ENCODE peak calls at places on chromosome 12, in ten cellular contexts. One of them, this sample, is unnamed.
A peak's percentile ranks its signal among the peaks of the same experiment; 100 is the strongest.

GRCh38 chr12:112762753-112763152 is 28.8 kb upstream of the RPH3A start:
- DNase-seq in Daoy: no peak
- DNase-seq in G401: no peak
- DNase-seq in GM04504: no peak
- DNase-seq in fibroblast of pulmonary artery: no peak
- DNase-seq in GM13977: no peak
- DNase-seq in NCI-H2171: peak; percentile 64
- DNase-seq in Calu3: no peak
- DNase-seq in nephron progenitor cell: no peak
- DNase-seq in stimulated activated naive B cell treated with anti-CD40 and anti-IgM and Interleukin-4, amounts not matched to agents 10 μg/mL and 1 μg/mL and 100 μg/mL, for 72 hours: no peak
- DNase-seq in this sample: no peak

GRCh38 chr12:80589091-80589490 is 118.3 kb upstream of the MYF6 start:
- DNase-seq in GM13977: no peak
- DNase-seq in Calu3: no peak
- DNase-seq in Daoy: no peak
- DNase-seq in nephron progenitor cell: no peak
- DNase-seq in fibroblast of pulmonary artery: no peak
- DNase-seq in NCI-H2171: no peak
- DNase-seq in stimulated activated naive B cell treated with anti-CD40 and anti-IgM and Interleukin-4, amounts not matched to agents 10 μg/mL and 1 μg/mL and 100 μg/mL, for 72 hours: no peak
- DNase-seq in G401: no peak
- DNase-seq in GM04504: no peak
- DNase-seq in this sample: no peak

GRCh38 chr12:3622021-3622731 is 130.7 kb downstream of the CRACR2A start:
- DNase-seq in Daoy: no peak
- DNase-seq in NCI-H2171: no peak
- DNase-seq in fibroblast of pulmonary artery: no peak
- DNase-seq in G401: no peak
- DNase-seq in GM13977: no peak
- DNase-seq in stimulated activated naive B cell treated with anti-CD40 and anti-IgM and Interleukin-4, amounts not matched to agents 10 μg/mL and 1 μg/mL and 100 μg/mL, for 72 hours: no peak
- DNase-seq in nephron progenitor cell: no peak
- DNase-seq in Calu3: no peak
- DNase-seq in GM04504: no peak
- DNase-seq in this sample: no peak

GRCh38 chr12:48414046-48414445 is 58.3 kb upstream of the ANP32D start:
- DNase-seq in GM04504: no peak
- DNase-seq in GM13977: no peak
- DNase-seq in Calu3: no peak
- DNase-seq in G401: peak; percentile 72
- DNase-seq in fibroblast of pulmonary artery: no peak
- DNase-seq in nephron progenitor cell: no peak
- DNase-seq in NCI-H2171: no peak
- DNase-seq in Daoy: no peak
- DNase-seq in stimulated activated naive B cell treated with anti-CD40 and anti-IgM and Interleukin-4, amounts not matched to agents 10 μg/mL and 1 μg/mL and 100 μg/mL, for 72 hours: no peak
- DNase-seq in this sample: no peak

GRCh38 chr12:132727091-132727794 is 16.6 kb downstream of the PGAM5 start:
- DNase-seq in nephron progenitor cell: no peak
- DNase-seq in fibroblast of pulmonary artery: no peak
- DNase-seq in Daoy: no peak
- DNase-seq in NCI-H2171: no peak
- DNase-seq in GM04504: no peak
- DNase-seq in Calu3: no peak
- DNase-seq in G401: no peak
- DNase-seq in stimulated activated naive B cell treated with anti-CD40 and anti-IgM and Interleukin-4, amounts not matched to agents 10 μg/mL and 1 μg/mL and 100 μg/mL, for 72 hours: no peak
- DNase-seq in GM13977: no peak
- DNase-seq in this sample: no peak

GRCh38 chr12:95322335-95322734 is 104.7 kb downstream of the VEZT start:
- DNase-seq in GM04504: peak; percentile 66
- DNase-seq in nephron progenitor cell: no peak
- DNase-seq in stimulated activated naive B cell treated with anti-CD40 and anti-IgM and Interleukin-4, amounts not matched to agents 10 μg/mL and 1 μg/mL and 100 μg/mL, for 72 hours: no peak
- DNase-seq in G401: no peak
- DNase-seq in GM13977: no peak
- DNase-seq in NCI-H2171: no peak
- DNase-seq in fibroblast of pulmonary artery: no peak
- DNase-seq in Daoy: peak; percentile 23
- DNase-seq in Calu3: no peak
- DNase-seq in this sample: no peak

GRCh38 chr12:100401660-100402059 is 44.8 kb downstream of the SLC17A8 start:
- DNase-seq in nephron progenitor cell: no peak
- DNase-seq in G401: no peak
- DNase-seq in fibroblast of pulmonary artery: peak; percentile 54
- DNase-seq in Daoy: peak; percentile 46
- DNase-seq in GM13977: no peak
- DNase-seq in GM04504: no peak
- DNase-seq in stimulated activated naive B cell treated with anti-CD40 and anti-IgM and Interleukin-4, amounts not matched to agents 10 μg/mL and 1 μg/mL and 100 μg/mL, for 72 hours: no peak
- DNase-seq in NCI-H2171: no peak
- DNase-seq in Calu3: peak; percentile 45
- DNase-seq in this sample: no peak

GRCh38 chr12:15350643-15351042 is 28.3 kb downstream of the PTPRO start:
- DNase-seq in stimulated activated naive B cell treated with anti-CD40 and anti-IgM and Interleukin-4, amounts not matched to agents 10 μg/mL and 1 μg/mL and 100 μg/mL, for 72 hours: no peak
- DNase-seq in Calu3: no peak
- DNase-seq in fibroblast of pulmonary artery: no peak
- DNase-seq in NCI-H2171: no peak
- DNase-seq in Daoy: no peak
- DNase-seq in GM13977: no peak
- DNase-seq in nephron progenitor cell: no peak
- DNase-seq in GM04504: no peak
- DNase-seq in G401: no peak
- DNase-seq in this sample: no peak

GRCh38 chr12:92595663-92596062 is 107.1 kb upstream of the PLEKHG7 start:
- DNase-seq in stimulated activated naive B cell treated with anti-CD40 and anti-IgM and Interleukin-4, amounts not matched to agents 10 μg/mL and 1 μg/mL and 100 μg/mL, for 72 hours: no peak
- DNase-seq in fibroblast of pulmonary artery: no peak
- DNase-seq in GM13977: no peak
- DNase-seq in Daoy: no peak
- DNase-seq in NCI-H2171: no peak
- DNase-seq in Calu3: no peak
- DNase-seq in G401: no peak
- DNase-seq in nephron progenitor cell: no peak
- DNase-seq in GM04504: no peak
- DNase-seq in this sample: no peak

GRCh38 chr12:117968826-117969659 is at the start of gene KSR2:
- DNase-seq in fibroblast of pulmonary artery: peak; percentile 3
- DNase-seq in Calu3: peak; percentile 93
- DNase-seq in G401: peak; percentile 88
- DNase-seq in stimulated activated naive B cell treated with anti-CD40 and anti-IgM and Interleukin-4, amounts not matched to agents 10 μg/mL and 1 μg/mL and 100 μg/mL, for 72 hours: peak; percentile 65
- DNase-seq in GM13977: peak; percentile 89
- DNase-seq in Daoy: peak; percentile 77
- DNase-seq in GM04504: no peak
- DNase-seq in nephron progenitor cell: peak; percentile 80
- DNase-seq in NCI-H2171: peak; percentile 99
- DNase-seq in this sample: peak; percentile 79

This sample was measured in GM06990.